ENCODE peak calls at places on chromosomes 1 and 21, in nine cellular contexts. V is tibial nerve, Z is IMR-90, C is uterus, Q is testis, F is esophagus squamous epithelium, B is body of pancreas, T is adrenal gland, L is breast epithelium. U is an unnamed sample.

GRCh38 chr1:175840787-175841186 is 97.4 kb upstream of the TNR start:
- DNase-seq in V (no peak), Z (no peak), C (no peak), Q (no peak), F (no peak), B (no peak), T (no peak), L (no peak), U (no peak)

GRCh38 chr1:28703629-28704028 is 33.1 kb upstream of the YTHDF2 start:
- DNase-seq in V (no peak), Z (no peak), C (no peak), Q (no peak), F (no peak), B (no peak), T (no peak), L (no peak), U (no peak)

GRCh38 chr21:41901782-41902181 is 22.6 kb upstream of the PRDM15 start:
- DNase-seq in V (no peak), Z (no peak), C (no peak), Q (no peak), F (no peak), B (no peak), T (no peak), L (no peak), U (no peak)

GRCh38 chr1:18890704-18891103 is 11.7 kb downstream of the ALDH4A1 start:
- DNase-seq in V (peak; percentile 14), Z (peak; percentile 19), C (no peak), Q (no peak), F (no peak), B (peak; percentile 27), T (no peak), L (no peak), U (no peak)

GRCh38 chr21:46412521-46413364 is 45.9 kb upstream of the DIP2A start:
- DNase-seq in V (no peak), Z (no peak), C (no peak), Q (no peak), F (no peak), B (no peak), T (no peak), L (no peak), U (no peak)

GRCh38 chr1:160830321-160831153 is 32.1 kb downstream of the CD244 start:
- DNase-seq in V (peak; percentile 55), Z (peak; percentile 18), C (no peak), Q (peak; percentile 72), F (no peak), B (peak; percentile 73), T (peak; percentile 34), L (no peak), U (peak; percentile 39)

GRCh38 chr1:239755107-239755506 is 336.6 kb upstream of the FMN2 start:
- DNase-seq in V (no peak), Z (no peak), C (no peak), Q (no peak), F (no peak), B (no peak), T (no peak), L (no peak), U (no peak)

GRCh38 chr1:232307299-232307698 is 322.6 kb downstream of the SIPA1L2 start:
- DNase-seq in V (no peak), Z (no peak), C (no peak), Q (no peak), F (no peak), B (no peak), T (no peak), L (no peak), U (no peak)

GRCh38 chr21:31196724-31197123 is 147.3 kb downstream of the TIAM1 start:
- DNase-seq in V (no peak), Z (no peak), C (no peak), Q (no peak), F (no peak), B (no peak), T (no peak), L (no peak), U (no peak)

GRCh38 chr21:31201548-31201947 is 142.5 kb downstream of the TIAM1 start:
- DNase-seq in V (peak; percentile 84), Z (peak; percentile 50), C (no peak), Q (peak; percentile 74), F (no peak), B (peak; percentile 19), T (no peak), L (no peak), U (no peak)

GRCh38 chr21:31195334-31196015 is 148.6 kb downstream of the TIAM1 start:
- DNase-seq in V (no peak), Z (no peak), C (no peak), Q (no peak), F (no peak), B (no peak), T (no peak), L (no peak), U (no peak)

GRCh38 chr21:31201144-31201543 is 142.9 kb downstream of the TIAM1 start:
- DNase-seq in V (no peak), Z (no peak), C (no peak), Q (no peak), F (no peak), B (no peak), T (no peak), L (no peak), U (no peak)

DNA sequence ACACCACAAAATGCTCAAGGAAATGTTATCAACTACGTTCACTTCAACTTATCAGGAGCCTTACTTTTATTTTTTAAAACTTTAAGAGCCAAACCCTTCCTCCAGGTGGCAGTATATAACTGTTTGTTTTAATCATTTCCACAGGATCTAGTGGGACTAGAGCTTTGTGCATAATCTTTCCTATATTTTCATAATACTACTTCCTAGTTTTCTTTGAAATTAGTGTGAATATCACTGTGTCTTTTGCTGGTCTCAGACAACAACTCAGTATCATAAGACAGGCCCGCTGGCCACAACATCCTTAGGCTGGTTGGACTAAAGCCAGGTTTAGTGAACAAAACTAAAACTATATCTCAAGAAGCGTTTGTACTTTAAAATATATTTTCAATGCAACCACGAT is 145.5 kb downstream of the TIAM1 start:
- DNase-seq in V (peak; percentile 37), Z (peak; percentile 62), C (no peak), Q (no peak), F (no peak), B (no peak), T (no peak), L (no peak), U (no peak)
- TF ChIP-seq CTCF in V (peak; percentile 76), Z (peak; percentile 77), C (peak; percentile 62), Q (peak; percentile 72), F (peak; percentile 54), B (peak; percentile 67), T (peak; percentile 72), L (peak; percentile 32), U (no peak)

DNA sequence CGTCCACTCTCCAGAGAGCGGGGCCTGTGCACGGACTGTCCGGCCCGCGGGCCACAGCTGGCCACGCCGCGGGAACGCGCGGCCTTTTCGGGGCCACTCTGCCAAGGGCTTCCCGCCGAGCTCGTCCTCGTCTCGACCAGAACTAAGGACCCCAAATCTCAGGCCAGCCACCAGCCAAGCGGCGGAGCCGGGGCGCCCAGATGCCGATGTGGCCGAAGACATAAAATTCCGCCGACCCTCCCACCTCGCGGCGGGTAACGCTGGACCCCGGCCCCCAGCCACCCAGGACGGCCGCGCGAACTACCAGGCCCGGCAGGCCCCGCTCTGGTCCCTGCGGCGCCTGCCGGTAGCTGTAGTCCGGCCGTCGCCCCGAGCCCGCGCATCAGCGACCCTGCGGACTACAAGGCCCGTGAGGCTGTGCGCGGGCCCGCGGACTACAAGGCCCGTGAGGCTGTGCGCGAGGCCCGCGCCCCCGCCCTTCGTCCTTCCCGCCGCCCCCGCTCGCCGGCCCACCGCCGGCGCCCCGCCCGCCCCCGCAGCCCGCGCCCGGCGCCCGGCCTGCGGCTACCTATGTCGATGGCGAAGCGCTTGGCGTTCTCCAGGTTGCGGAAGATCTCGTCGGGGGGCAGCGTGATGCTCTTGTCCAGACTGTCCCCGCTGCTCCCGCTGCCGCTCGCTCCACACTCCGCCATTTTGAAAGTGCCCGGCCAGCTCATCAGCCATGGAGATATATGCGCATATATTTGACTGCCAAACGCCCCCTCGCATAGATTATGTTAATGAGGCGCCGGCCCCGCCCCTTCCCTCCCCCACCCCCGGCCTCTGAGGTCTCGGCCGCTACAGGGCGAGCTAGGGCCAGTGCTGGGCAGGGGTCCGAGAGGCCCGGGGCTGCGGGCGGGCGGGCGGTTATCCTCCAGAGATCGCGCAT is at the start of gene PANK4:
- DNase-seq in V (peak; percentile 90), Z (peak; percentile 93), C (peak; percentile 93), Q (peak; percentile 97), F (peak; percentile 72), B (peak; percentile 96), T (peak; percentile 95), L (peak; percentile 89), U (peak; percentile 91)
- TF ChIP-seq POLR2A in V (peak; percentile 71), Z (peak; percentile 93), C (no peak), Q (peak; percentile 25), F (no peak), B (no peak), T (peak; percentile 21), L (no peak), U (no peak)

GRCh38 chr1:155932487-155932886 is 1.7 kb downstream of the KHDC4 start:
- DNase-seq in V (no peak), Z (no peak), C (no peak), Q (no peak), F (no peak), B (no peak), T (no peak), L (no peak), U (peak; percentile 25)
- H3K4me3 ChIP-seq in V (no peak overlapping the region), Z (no peak overlapping the region), C (no peak overlapping the region), Q (no peak overlapping the region), F (peak overlapping the region; percentile 85), B (no peak overlapping the region), T (no peak overlapping the region), L (peak overlapping the region; percentile 58), U (no peak overlapping the region)

DNA sequence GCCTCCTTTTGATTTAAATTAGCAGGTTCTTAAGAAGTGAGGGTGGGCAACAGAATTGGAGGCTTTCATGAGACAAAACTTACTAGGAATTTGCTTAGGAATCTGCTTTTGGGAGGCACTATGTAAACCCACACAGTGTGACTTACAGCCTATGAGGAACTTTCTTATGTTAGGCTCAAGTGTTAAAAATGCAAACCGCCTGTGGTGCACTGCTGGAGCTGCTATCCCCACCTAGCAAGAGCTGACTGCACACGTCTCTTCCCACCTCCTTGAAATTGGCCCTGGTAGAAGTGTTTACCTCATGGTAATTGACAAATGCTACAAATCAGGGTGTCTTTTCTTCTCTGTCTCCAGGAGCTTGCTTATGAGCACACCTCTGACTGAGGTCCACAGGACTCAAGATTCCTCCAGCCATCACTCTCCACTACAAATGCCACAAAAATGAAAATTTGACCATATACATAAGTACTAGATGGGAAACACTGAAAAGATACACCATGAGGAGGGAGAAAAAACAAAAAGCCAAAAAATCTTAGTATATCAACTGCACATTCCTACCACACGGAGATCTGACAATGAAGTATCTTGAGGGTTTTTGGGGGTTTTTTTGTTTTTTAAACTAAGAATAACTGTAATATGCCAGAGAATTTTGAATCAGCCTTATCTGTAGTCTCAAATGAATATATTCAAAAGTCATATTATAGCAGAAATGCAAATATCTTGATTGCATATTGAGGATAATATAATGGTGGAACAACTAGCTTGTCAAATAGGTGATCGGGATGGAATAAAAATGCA is 18.2 kb upstream of the NPL start:
- DNase-seq in V (no peak), Z (no peak), C (no peak), Q (no peak), F (no peak), B (no peak), T (no peak), L (no peak), U (no peak)
- TF ChIP-seq CTCF in V (no peak), Z (peak; percentile 17), C (no peak), Q (no peak), F (no peak), B (no peak), T (no peak), L (no peak), U (no peak)

GRCh38 chr1:26224606-26225005 is 9.4 kb upstream of the CEP85 start:
- DNase-seq in V (no peak), Z (no peak), C (no peak), Q (no peak), F (no peak), B (no peak), T (no peak), L (no peak), U (no peak)
- TF ChIP-seq POLR2A in V (no peak), Z (no peak), C (no peak), Q (no peak), F (no peak), B (no peak), T (no peak), L (no peak), U (no peak)

U was measured in lower leg skin.